ENCODE peak calls at places on chromosomes 11 and 22, in eight cellular contexts. G is CD8-positive, alpha-beta T cell; M is body of pancreas; L is lower lobe of right lung; A is colonic mucosa; E is esophagus squamous epithelium; J is CD8-positive, alpha-beta memory T cell; R is kidney. Y is an unnamed sample. For H3K36me3, the result is how much of the 10 kb centered on the place peaks cover.

GRCh38 chr22:22593964-22594656 is 35.0 kb upstream of the PRAME start:
- DNase-seq in R (no peak), M (peak), J (peak), G (peak), E (no peak), L (peak), A (peak), Y (peak)

GRCh38 chr22:22465094-22465602 is 43.4 kb downstream of the ZNF280B start:
- DNase-seq in E (no peak), G (no peak), A (no peak), L (no peak), J (no peak), M (no peak), R (no peak), Y (no peak)

GRCh38 chr22:44180706-44181032 is at the start of gene PARVG:
- DNase-seq in E (no peak), A (no peak), G (peak), J (peak), L (no peak), M (no peak), R (no peak), Y (peak)

GRCh38 chr22:44331881-44332714 is 19.3 kb upstream of the SHISAL1 start:
- DNase-seq in E (no peak), G (no peak), L (no peak), J (no peak), A (no peak), M (peak), R (no peak), Y (no peak)

GRCh38 chr22:42990131-42990838 is 24.7 kb downstream of the PACSIN2 start:
- DNase-seq in J (no peak), L (no peak), E (no peak), G (no peak), M (peak), A (no peak), R (no peak), Y (no peak)

GRCh38 chr11:31798057-31799035 is 12.8 kb downstream of the PAX6 start:
- DNase-seq in R (no peak), G (no peak), A (no peak), L (no peak), M (no peak), J (no peak), E (no peak), Y (no peak)

GRCh38 chr11:57567210-57567511 is 311 bp downstream of the UBE2L6 start:
- DNase-seq in M (no peak), R (no peak), G (peak), L (no peak), A (peak), E (no peak), J (peak), Y (peak)

GRCh38 chr22:33785283-33785991 is 134.8 kb downstream of the LARGE1 start:
- DNase-seq in A (no peak), L (no peak), E (no peak), J (no peak), M (no peak), R (no peak), G (no peak), Y (no peak)

GRCh38 chr22:42856179-42856864 is 751 bp downstream of the ARFGAP3 start:
- DNase-seq in M (peak), G (peak), R (peak), E (no peak), A (peak), J (no peak), L (peak), Y (peak)

GRCh38 chr11:100687032-100687629 is at the start of gene ARHGAP42:
- DNase-seq in A (peak), L (peak), M (peak), R (peak), G (peak), J (peak), E (no peak), Y (no peak)

GRCh38 chr11:128690746-128691091 is 3.2 kb upstream of the FLI1 start:
- DNase-seq in M (no peak), A (no peak), R (peak), G (no peak), E (no peak), J (no peak), L (peak), Y (no peak)

GRCh38 chr22:22076937-22077703 is 94.5 kb upstream of the TOP3B start:
- DNase-seq in L (no peak), J (no peak), M (no peak), A (no peak), E (no peak), G (no peak), R (no peak), Y (no peak)

GRCh38 chr11:65884716-65885092 is 3.6 kb downstream of the FIBP start:
- DNase-seq in M (peak), J (peak), L (peak), R (peak), G (peak), A (peak), E (no peak), Y (peak)

GRCh38 chr11:118532091-118532490 is 1.1 kb downstream of the TMEM25 start:
- DNase-seq in L (no peak), R (peak), E (no peak), M (no peak), A (no peak), J (no peak), G (no peak), Y (no peak)

GRCh38 chr11:119777940-119778339 is 48.9 kb upstream of the NECTIN1 start:
- DNase-seq in E (no peak), G (no peak), R (peak), M (no peak), J (no peak), A (no peak), L (no peak), Y (no peak)

GRCh38 chr11:96755752-96756151 is 365.9 kb downstream of the JRKL start:
- DNase-seq in A (no peak), J (no peak), L (no peak), R (peak), G (no peak), M (no peak), E (no peak), Y (no peak)

GRCh38 chr22:29369460-29369859 is 18.9 kb downstream of the AP1B1 start:
- DNase-seq in G (no peak), R (no peak), M (peak), A (no peak), J (no peak), L (peak), E (no peak), Y (no peak)

GRCh38 chr11:16179668-16180067 is 176.7 kb downstream of the SOX6 start:
- DNase-seq in G (no peak), M (no peak), E (no peak), A (no peak), R (no peak), L (no peak), J (no peak), Y (no peak)

GRCh38 chr11:65498977-65499712 is at the start of gene MALAT1:
- DNase-seq in L (peak), J (peak), M (peak), R (peak), A (peak), E (peak), G (peak), Y (peak)

GRCh38 chr11:123801765-123802164 is 4.4 kb downstream of the OR6M1 start:
- DNase-seq in G (no peak), J (no peak), L (no peak), E (no peak), M (no peak), R (no peak), A (no peak), Y (no peak)

GRCh38 chr11:123806249-123806648 is at the start of gene OR6M1:
- DNase-seq in E (no peak), R (no peak), L (no peak), M (no peak), A (no peak), J (no peak), G (no peak), Y (no peak)
- H3K27ac ChIP-seq in E (no peak), R (no peak), L (no peak), M (no peak), A (no peak), J (no peak), G (no peak), Y (no peak)

GRCh38 chr22:31287818-31288495 is 4.3 kb downstream of the PIK3IP1 start:
- DNase-seq in E (no peak), R (no peak), A (no peak), J (no peak), G (no peak), L (no peak), M (no peak), Y (no peak)
- H3K36me3 ChIP-seq in E (under half), R (under half), A (under half), J (half or more), G (half or more), L (half or more), M (under half), Y (half or more)

DNA sequence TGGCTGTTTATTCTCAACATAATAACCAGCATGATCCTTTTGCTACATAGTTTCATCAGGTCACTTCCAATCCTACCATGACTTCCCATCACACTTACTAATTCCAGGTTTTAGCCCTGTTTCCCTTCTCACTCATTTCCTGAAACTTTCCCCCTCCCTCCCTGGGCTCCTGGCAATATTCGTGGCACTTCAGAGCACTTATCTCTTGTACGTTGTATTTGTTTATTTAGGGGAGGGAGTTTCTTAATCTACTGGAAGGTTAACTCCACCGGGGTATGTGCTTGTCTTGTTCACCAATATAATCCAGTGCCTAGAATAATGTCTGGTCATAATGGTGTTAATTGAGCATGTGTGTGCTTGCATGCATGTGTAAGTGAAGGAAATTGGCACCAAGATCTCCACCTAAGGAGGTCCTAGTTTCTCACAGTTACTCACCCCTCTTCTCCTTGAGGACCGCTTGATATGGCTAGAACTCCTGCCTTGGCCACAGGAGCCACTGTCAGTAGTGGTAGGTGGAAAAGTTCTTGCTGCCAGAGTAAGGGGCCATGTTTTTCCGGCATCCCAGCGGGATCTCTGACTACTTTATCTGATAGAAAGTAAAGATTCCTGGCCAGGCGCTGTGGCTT is 11.7 kb downstream of the EIF3L start:
- DNase-seq in G (no peak), J (no peak), A (no peak), E (no peak), L (no peak), R (no peak), M (peak), Y (no peak)
- H3K27ac ChIP-seq in G (no peak), J (no peak), A (no peak), E (no peak), L (peak), R (no peak), M (peak), Y (no peak)

DNA sequence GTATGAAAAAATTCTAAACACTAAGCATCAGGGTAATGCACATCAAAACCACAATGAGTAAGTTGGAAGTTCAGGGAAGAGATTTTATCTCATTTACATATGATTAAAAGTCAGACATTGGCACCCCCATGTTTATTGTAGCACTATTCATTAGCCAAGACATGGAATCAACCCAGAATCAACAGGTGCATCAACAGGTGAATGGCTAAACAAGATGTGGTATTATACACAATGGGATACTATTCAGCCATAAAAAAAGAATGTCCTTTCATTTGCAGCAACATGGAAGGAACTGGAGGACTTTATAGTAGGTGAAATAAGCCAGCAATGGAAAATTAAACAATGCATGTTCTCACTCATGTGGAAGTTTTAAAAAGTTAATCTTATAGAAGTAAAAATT is 17.6 kb upstream of the TTC17 start:
- DNase-seq in R (no peak), M (no peak), L (no peak), E (no peak), A (no peak), J (no peak), G (no peak), Y (no peak)
- H3K36me3 ChIP-seq in R (under half), M (under half), L (half or more), E (under half), A (under half), J (under half), G (under half), Y (under half)

DNA sequence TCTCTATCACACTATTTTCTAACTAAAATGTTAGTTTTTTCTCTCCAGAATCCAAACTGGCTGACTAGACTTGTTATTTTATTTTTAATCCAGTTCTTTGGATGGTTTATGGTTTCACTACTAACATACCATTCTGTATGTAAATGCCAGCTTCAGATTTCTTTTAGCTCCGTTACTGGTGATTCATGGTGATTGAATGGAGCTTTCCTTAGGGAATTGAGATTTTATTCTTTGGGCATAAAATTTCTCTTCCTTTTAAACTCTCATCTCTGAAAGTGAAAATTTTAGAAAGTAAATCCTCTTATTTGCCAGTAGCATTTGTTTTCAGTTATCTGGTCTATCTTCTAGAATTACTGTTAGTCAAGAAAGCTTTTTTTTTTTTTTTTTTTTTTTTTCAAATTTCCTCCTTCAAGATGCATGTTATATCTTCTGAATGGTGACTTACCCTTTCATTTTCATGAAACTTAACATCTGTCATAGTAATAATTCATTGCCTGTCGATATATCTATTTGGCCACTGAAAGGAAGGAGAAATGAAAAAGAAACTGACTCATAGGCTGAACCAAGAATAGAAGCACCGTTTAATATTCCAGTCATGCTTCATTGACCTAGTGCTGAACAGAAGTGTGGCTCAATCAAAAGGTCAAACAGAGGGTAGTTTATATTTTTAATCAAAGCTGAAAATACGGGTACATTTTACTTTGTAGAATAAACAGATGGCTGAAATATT is 6.4 kb downstream of the ENDOD1 start:
- DNase-seq in R (no peak), A (no peak), J (no peak), G (no peak), M (no peak), E (no peak), L (no peak), Y (no peak)
- H3K27ac ChIP-seq in R (no peak), A (no peak), J (no peak), G (no peak), M (no peak), E (no peak), L (no peak), Y (no peak)

GRCh38 chr22:38751066-38751421 is 4.8 kb downstream of the SUN2 start:
- DNase-seq in G (no peak), E (no peak), R (peak), L (no peak), M (no peak), J (no peak), A (no peak), Y (no peak)
- H3K36me3 ChIP-seq in G (half or more), E (under half), R (under half), L (half or more), M (under half), J (half or more), A (under half), Y (half or more)

GRCh38 chr11:72012091-72012630 is 13.5 kb downstream of the IL18BP start:
- DNase-seq in J (no peak), M (no peak), E (no peak), R (no peak), L (no peak), A (no peak), G (no peak), Y (no peak)

GRCh38 chr11:72009156-72009555 is 10.4 kb downstream of the IL18BP start:
- DNase-seq in J (no peak), E (no peak), R (no peak), M (no peak), A (no peak), G (no peak), L (no peak), Y (no peak)

GRCh38 chr11:72012897-72013721 is 14.4 kb downstream of the IL18BP start:
- DNase-seq in J (no peak), A (no peak), M (peak), G (no peak), R (peak), L (peak), E (no peak), Y (no peak)

GRCh38 chr11:72008728-72009127 is 10.0 kb downstream of the IL18BP start:
- DNase-seq in J (no peak), G (no peak), E (no peak), L (no peak), A (no peak), R (no peak), M (no peak), Y (no peak)

GRCh38 chr11:72010529-72011233 is 12.0 kb downstream of the IL18BP start:
- DNase-seq in G (no peak), L (no peak), R (no peak), A (no peak), E (no peak), M (no peak), J (no peak), Y (no peak)
- H3K27ac ChIP-seq in G (no peak), L (no peak), R (no peak), A (no peak), E (no peak), M (no peak), J (no peak), Y (peak)

GRCh38 chr22:17888855-17889254 is 114.6 kb upstream of the BID start:
- DNase-seq in E (no peak), M (no peak), A (no peak), R (no peak), G (peak), J (no peak), L (no peak), Y (no peak)
- H3K36me3 ChIP-seq in E (under half), M (under half), A (under half), R (under half), G (under half), J (under half), L (half or more), Y (under half)

Y was measured in effector memory CD4-positive, alpha-beta T cell.